ENCODE peak calls at places on chromosome 4, in six cellular contexts. D is cardiac muscle cell; L is CD4-positive, alpha-beta T cell; Z is ascending aorta; G is A549; H is fibroblast of lung. Q is an unnamed sample.

GRCh38 chr4:83241132-83241531 is 43.5 kb downstream of the COQ2 start:
- DNase-seq in L (no peak), D (no peak), Z (no peak), G (no peak), H (no peak), Q (no peak)

GRCh38 chr4:152356428-152357034 is 179.4 kb downstream of the FBXW7 start:
- DNase-seq in H (peak), Z (no peak), L (no peak), G (no peak), D (no peak), Q (no peak)

GRCh38 chr4:123488916-123489315 is 92.3 kb downstream of the SPRY1 start:
- DNase-seq in L (no peak), G (peak), Z (no peak), D (no peak), H (peak), Q (no peak)

GRCh38 chr4:188154668-188155423 is 15.6 kb downstream of the TRIML1 start:
- DNase-seq in L (no peak), D (no peak), Z (no peak), G (peak), H (no peak), Q (no peak)

GRCh38 chr4:5037553-5038551 is 13.4 kb upstream of the STK32B start:
- DNase-seq in Z (peak), D (no peak), H (peak), L (no peak), G (peak), Q (peak)

GRCh38 chr4:2263701-2264321 is 1.9 kb upstream of the MXD4 start:
- DNase-seq in L (no peak), H (no peak), Z (no peak), D (no peak), G (no peak), Q (no peak)

GRCh38 chr4:186249785-186250739 is 15.9 kb upstream of the F11 start:
- DNase-seq in L (no peak), Z (no peak), G (no peak), D (no peak), H (peak), Q (no peak)

GRCh38 chr4:53863163-53863562 is 201.2 kb downstream of the CHIC2 start:
- DNase-seq in G (no peak), D (peak), L (no peak), Z (no peak), H (peak), Q (no peak)

GRCh38 chr4:7279902-7280301 is 87.6 kb downstream of the SORCS2 start:
- DNase-seq in Z (no peak), H (peak), D (no peak), G (no peak), L (no peak), Q (no peak)

GRCh38 chr4:8380511-8381415 is 59.8 kb downstream of the ACOX3 start:
- DNase-seq in Z (no peak), G (no peak), H (no peak), D (no peak), L (no peak), Q (no peak)

GRCh38 chr4:136768925-136769275 is 763.4 kb downstream of the PCDH18 start:
- DNase-seq in D (no peak), L (no peak), G (no peak), Z (no peak), H (no peak), Q (no peak)

GRCh38 chr4:73603307-73603710 is 16.9 kb downstream of the RASSF6 start:
- DNase-seq in Z (no peak), G (peak), L (no peak), D (no peak), H (peak), Q (no peak)

GRCh38 chr4:16391196-16391595 is 164.9 kb upstream of the TAPT1 start:
- DNase-seq in D (no peak), H (no peak), Z (no peak), L (no peak), G (no peak), Q (no peak)

GRCh38 chr4:53515076-53515475 is 76.2 kb downstream of the LNX1 start:
- DNase-seq in L (no peak), G (no peak), D (no peak), Z (no peak), H (peak), Q (no peak)

GRCh38 chr4:41213563-41214157 is 682 bp downstream of the APBB2 start:
- DNase-seq in Z (peak), L (no peak), H (no peak), G (no peak), D (no peak), Q (no peak)
- TF ChIP-seq CTCF in Z (no peak), L (no peak), H (no peak), G (no peak), D (no peak), Q (no peak)

GRCh38 chr4:159169414-159169813 is 66.5 kb downstream of the RAPGEF2 start:
- DNase-seq in L (no peak), H (no peak), Z (no peak), G (no peak), D (no peak), Q (no peak)
- TF ChIP-seq CTCF in L (no peak), H (no peak), Z (no peak), G (no peak), D (no peak), Q (no peak)

DNA sequence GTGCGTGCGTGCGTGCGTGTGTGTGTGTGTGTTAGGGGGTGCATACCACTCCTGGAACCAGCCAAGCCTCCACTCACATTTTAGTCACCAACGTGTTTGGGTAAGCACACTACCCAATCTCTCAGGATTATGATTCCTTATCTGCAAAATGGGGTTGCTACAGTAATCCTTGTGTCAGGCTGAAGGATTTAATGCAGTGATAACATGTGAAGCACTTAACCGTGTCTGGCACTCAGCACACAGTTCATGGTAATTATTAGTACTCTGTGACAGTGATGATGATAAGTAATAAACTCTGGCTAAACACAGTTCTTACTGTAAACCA is 57.3 kb downstream of the CLDN22 start:
- DNase-seq in H (no peak), L (no peak), G (no peak), D (no peak), Z (no peak), Q (no peak)
- TF ChIP-seq CTCF in H (no peak), L (no peak), G (no peak), D (no peak), Z (no peak), Q (no peak)

GRCh38 chr4:173752610-173753009 is 222.6 kb upstream of the HAND2 start:
- DNase-seq in Z (no peak), L (no peak), G (peak), H (no peak), D (peak), Q (no peak)
- TF ChIP-seq CTCF in Z (no peak), L (no peak), G (no peak), H (peak), D (peak), Q (no peak)

DNA sequence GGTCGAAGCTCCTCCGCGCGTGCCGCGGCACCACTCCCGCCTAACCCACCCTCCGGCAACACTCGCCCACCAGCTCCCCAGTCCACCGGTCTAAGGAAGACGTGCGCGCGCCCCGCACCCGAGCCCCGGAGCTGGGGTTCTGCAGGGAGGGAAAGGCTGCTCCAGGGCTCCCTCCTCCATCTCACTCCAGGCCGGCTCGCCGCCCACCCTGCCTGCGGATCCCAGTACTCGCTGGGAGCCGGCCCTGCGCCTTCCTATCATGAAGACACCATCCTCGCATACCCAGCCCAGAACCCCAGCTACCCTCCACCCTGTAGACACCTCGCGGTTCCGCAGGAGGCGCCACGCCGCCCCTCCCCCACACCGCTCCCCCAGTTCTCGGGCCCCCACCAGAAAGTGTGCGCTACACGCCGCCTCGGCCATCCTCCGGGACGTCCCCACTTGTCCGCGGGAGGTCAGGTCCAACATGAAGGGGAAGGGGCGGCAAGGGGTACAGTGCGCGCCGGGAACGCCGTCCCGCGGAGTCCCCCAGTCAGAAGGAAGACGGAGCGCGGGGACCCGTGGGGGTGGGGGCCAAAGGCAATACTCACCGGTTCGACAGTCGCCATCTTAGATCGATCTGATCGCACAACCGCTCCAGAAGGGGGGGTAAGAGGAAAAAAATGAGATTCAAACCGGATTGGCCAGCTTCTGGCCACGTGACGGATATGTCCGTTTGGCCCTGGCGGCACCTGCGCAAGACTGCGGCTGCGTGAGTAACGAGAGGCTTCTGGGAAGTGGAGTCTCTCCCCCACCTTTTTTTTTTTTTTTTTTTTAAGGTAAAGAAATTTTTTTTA is at the start of gene EIF4E:
- DNase-seq in G (peak), H (peak), D (peak), L (peak), Z (peak), Q (peak)
- TF ChIP-seq CTCF in G (no peak), H (no peak), D (no peak), L (peak), Z (peak), Q (no peak)

GRCh38 chr4:13933163-13933562 is 305.6 kb upstream of the BOD1L1 start:
- DNase-seq in L (no peak), D (peak), Z (no peak), G (no peak), H (peak), Q (no peak)
- TF ChIP-seq CTCF in L (no peak), D (peak), Z (no peak), G (no peak), H (peak), Q (no peak)

Q was measured in omental fat pad.